ENCODE peak calls at places on chromosomes 4 and X, in nine cellular contexts. One of them, this sample, is unnamed.

GRCh38 chr4:8328866-8329559 is 59.5 kb downstream of the HTRA3 start:
- DNase-seq in T-helper 1 cell: no peak
- DNase-seq in MCF 10A: no peak
- DNase-seq in GM12878: no peak
- DNase-seq in activated naive CD4-positive, alpha-beta T cell treated with Interleukin-2 at 50 U/mL for 16 hours: no peak
- DNase-seq in endodermal cell: peak
- DNase-seq in T1000: no peak
- DNase-seq in RWPE1: no peak
- DNase-seq in anterior cingulate cortex: no peak
- DNase-seq in this sample: no peak

GRCh38 chr4:6582889-6583504 is 8.0 kb downstream of the MAN2B2 start:
- DNase-seq in endodermal cell: peak
- DNase-seq in RWPE1: peak
- DNase-seq in T-helper 1 cell: no peak
- DNase-seq in GM12878: peak
- DNase-seq in T1000: no peak
- DNase-seq in anterior cingulate cortex: no peak
- DNase-seq in MCF 10A: peak
- DNase-seq in activated naive CD4-positive, alpha-beta T cell treated with Interleukin-2 at 50 U/mL for 16 hours: no peak
- DNase-seq in this sample: no peak

GRCh38 chr4:66688674-66689073 is 856.6 kb downstream of the CENPC start:
- DNase-seq in T1000: no peak
- DNase-seq in MCF 10A: peak
- DNase-seq in GM12878: no peak
- DNase-seq in endodermal cell: no peak
- DNase-seq in anterior cingulate cortex: no peak
- DNase-seq in T-helper 1 cell: no peak
- DNase-seq in activated naive CD4-positive, alpha-beta T cell treated with Interleukin-2 at 50 U/mL for 16 hours: no peak
- DNase-seq in RWPE1: peak
- DNase-seq in this sample: no peak

GRCh38 chr4:70734168-70734954 is 12.6 kb downstream of the RUFY3 start:
- DNase-seq in GM12878: peak
- DNase-seq in anterior cingulate cortex: no peak
- DNase-seq in T-helper 1 cell: no peak
- DNase-seq in activated naive CD4-positive, alpha-beta T cell treated with Interleukin-2 at 50 U/mL for 16 hours: peak
- DNase-seq in MCF 10A: peak
- DNase-seq in RWPE1: no peak
- DNase-seq in T1000: no peak
- DNase-seq in endodermal cell: no peak
- DNase-seq in this sample: no peak

GRCh38 chrX:111869639-111870034 is 6.3 kb upstream of the TRPC5OS start:
- DNase-seq in activated naive CD4-positive, alpha-beta T cell treated with Interleukin-2 at 50 U/mL for 16 hours: no peak
- DNase-seq in anterior cingulate cortex: peak
- DNase-seq in MCF 10A: peak
- DNase-seq in GM12878: peak
- DNase-seq in T-helper 1 cell: no peak
- DNase-seq in endodermal cell: peak
- DNase-seq in T1000: no peak
- DNase-seq in RWPE1: peak
- DNase-seq in this sample: peak

GRCh38 chr4:87179751-87180150 is 40.7 kb downstream of the KLHL8 start:
- DNase-seq in RWPE1: no peak
- DNase-seq in GM12878: no peak
- DNase-seq in MCF 10A: no peak
- DNase-seq in endodermal cell: no peak
- DNase-seq in activated naive CD4-positive, alpha-beta T cell treated with Interleukin-2 at 50 U/mL for 16 hours: no peak
- DNase-seq in T1000: no peak
- DNase-seq in T-helper 1 cell: no peak
- DNase-seq in anterior cingulate cortex: no peak
- DNase-seq in this sample: no peak

GRCh38 chr4:40247350-40247749 is 50.5 kb downstream of the RHOH start:
- DNase-seq in endodermal cell: no peak
- DNase-seq in RWPE1: no peak
- DNase-seq in anterior cingulate cortex: no peak
- DNase-seq in T-helper 1 cell: peak
- DNase-seq in activated naive CD4-positive, alpha-beta T cell treated with Interleukin-2 at 50 U/mL for 16 hours: peak
- DNase-seq in T1000: no peak
- DNase-seq in MCF 10A: no peak
- DNase-seq in GM12878: no peak
- DNase-seq in this sample: no peak

GRCh38 chr4:128241425-128241913 is 46.1 kb downstream of the PGRMC2 start:
- DNase-seq in T1000: peak
- DNase-seq in RWPE1: peak
- DNase-seq in GM12878: no peak
- DNase-seq in T-helper 1 cell: no peak
- DNase-seq in endodermal cell: no peak
- DNase-seq in anterior cingulate cortex: no peak
- DNase-seq in activated naive CD4-positive, alpha-beta T cell treated with Interleukin-2 at 50 U/mL for 16 hours: no peak
- DNase-seq in MCF 10A: peak
- DNase-seq in this sample: no peak

This sample was measured in hypothalamus.